ENCODE peak calls at places on chromosomes 5 and 9, in ten cellular contexts. I is MM.1S; R is kidney; D is left ventricle myocardium inferior; O is WERI-Rb-1; B is GM12865; S is CD8-positive, alpha-beta T cell; V is IMR-90; T is fibroblast of lung; M is choroid plexus epithelial cell. J is an unnamed sample.

GRCh38 chr9:4490705-4491620 is 695 bp downstream of the SLC1A1 start:
- DNase-seq in V (no peak), M (peak; percentile 8), S (no peak), O (peak; percentile 14), B (peak; percentile 24), D (no peak), I (no peak), R (peak; percentile 75), T (peak; percentile 8), J (no peak)

GRCh38 chr9:137590469-137591383 is at the start of gene ZMYND19:
- DNase-seq in O (peak; percentile 87), M (peak; percentile 86), R (peak; percentile 96), T (peak; percentile 81), V (peak; percentile 81), D (peak; percentile 90), S (peak; percentile 95), I (peak; percentile 87), B (peak; percentile 93), J (peak; percentile 38)

GRCh38 chr5:1332461-1333001 is 12.4 kb downstream of the CLPTM1L start:
- DNase-seq in I (no peak), M (no peak), O (no peak), S (no peak), B (no peak), V (no peak), R (peak; percentile 39), D (no peak), T (no peak), J (no peak)

GRCh38 chr9:122991370-122991830 is 42.1 kb upstream of the GPR21 start:
- DNase-seq in V (peak; percentile 94), I (peak; percentile 42), D (no peak), R (no peak), B (peak; percentile 54), O (no peak), S (no peak), T (peak; percentile 93), M (peak; percentile 92), J (peak; percentile 24)

GRCh38 chr9:34332370-34332964 is 3.1 kb downstream of the NUDT2 start:
- DNase-seq in R (no peak), I (peak; percentile 30), B (peak; percentile 39), D (no peak), S (no peak), T (peak; percentile 52), V (peak; percentile 55), O (peak; percentile 17), M (peak; percentile 80), J (no peak)

GRCh38 chr9:127550277-127550676 is 61.8 kb upstream of the STXBP1 start:
- DNase-seq in B (no peak), V (no peak), R (no peak), S (no peak), D (no peak), O (no peak), M (no peak), I (no peak), T (no peak), J (no peak)

GRCh38 chr9:126491256-126491879 is 122.4 kb upstream of the LMX1B start:
- DNase-seq in M (peak; percentile 83), R (peak; percentile 3), V (peak; percentile 69), B (peak; percentile 68), D (no peak), S (peak; percentile 72), O (no peak), T (peak; percentile 74), I (peak; percentile 66), J (no peak)

GRCh38 chr9:105842023-105842644 is 147.8 kb downstream of the TMEM38B start:
- DNase-seq in M (peak; percentile 67), T (peak; percentile 62), R (no peak), V (peak; percentile 47), S (no peak), D (no peak), B (peak; percentile 48), O (peak; percentile 43), I (peak; percentile 60), J (no peak)

GRCh38 chr5:1865948-1866347 is 16.8 kb downstream of the IRX4 start:
- DNase-seq in T (no peak), B (no peak), R (no peak), I (no peak), V (no peak), D (no peak), O (no peak), S (no peak), M (no peak), J (no peak)

GRCh38 chr5:146388418-146388817 is 49.8 kb downstream of the POU4F3 start:
- DNase-seq in M (peak; percentile 62), I (no peak), R (no peak), V (peak; percentile 29), T (no peak), O (no peak), D (no peak), B (no peak), S (no peak), J (no peak)

GRCh38 chr9:27353405-27354229 is 56.7 kb upstream of the EQTN start:
- DNase-seq in T (no peak), M (no peak), S (no peak), I (no peak), D (no peak), O (no peak), B (peak; percentile 64), V (no peak), R (no peak), J (no peak)

GRCh38 chr9:115146581-115147021 is 28.6 kb upstream of the TNC start:
- DNase-seq in V (peak; percentile 96), B (no peak), S (no peak), T (peak; percentile 90), I (no peak), D (no peak), R (no peak), O (no peak), M (peak; percentile 75), J (no peak)

GRCh38 chr5:24644757-24645156 is at the start of gene CDH10:
- DNase-seq in M (peak; percentile 12), I (no peak), V (no peak), D (no peak), T (peak; percentile 2), S (no peak), B (no peak), R (no peak), O (peak; percentile 96), J (no peak)

DNA sequence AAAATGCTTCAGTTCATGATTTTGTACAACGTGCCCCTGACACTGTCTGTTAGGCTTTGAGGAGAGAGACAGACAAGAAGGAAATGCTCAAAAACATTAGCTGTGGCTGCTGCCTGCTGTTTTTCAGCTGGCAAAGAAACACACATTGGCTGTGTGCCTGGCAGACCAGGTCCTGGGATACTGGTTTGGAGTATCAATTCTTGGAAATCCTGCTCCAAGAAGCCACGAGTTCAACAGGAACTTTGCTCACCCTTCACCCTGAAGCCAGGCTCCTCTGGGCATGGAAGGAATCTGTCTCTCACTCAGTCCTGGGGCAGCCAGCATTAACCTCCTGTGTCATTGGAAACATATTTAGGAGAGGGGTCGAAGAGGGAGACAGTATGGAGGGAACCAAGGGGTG is 245.5 kb downstream of the AUH start:
- DNase-seq in S (no peak), B (no peak), I (no peak), M (no peak), D (no peak), R (no peak), O (no peak), T (peak; percentile 59), V (no peak), J (no peak)
- H3K4me3 ChIP-seq in S (no peak overlapping the region), B (no peak overlapping the region), I (no peak overlapping the region), M (no peak overlapping the region), D (no peak overlapping the region), R (no peak overlapping the region), O (no peak overlapping the region), T (no peak overlapping the region), V (no peak overlapping the region), J (no peak overlapping the region)

GRCh38 chr5:164048527-164048926 is 543.1 kb downstream of the MAT2B start:
- DNase-seq in B (no peak), M (peak; percentile 53), I (no peak), O (no peak), V (peak; percentile 44), R (no peak), D (no peak), T (peak; percentile 64), S (no peak), J (no peak)
- TF ChIP-seq CTCF in B (no peak), M (peak; percentile 30), I (peak; percentile 9), O (no peak), V (peak; percentile 54), R (peak; percentile 37), D (peak; percentile 50), T (peak; percentile 42), S (no peak), J (no peak)

GRCh38 chr5:14226554-14226953 is 83.4 kb downstream of the TRIO start:
- DNase-seq in V (no peak), O (no peak), R (no peak), S (no peak), T (no peak), M (no peak), I (no peak), D (no peak), B (no peak), J (no peak)

GRCh38 chr5:14226992-14227391 is 83.8 kb downstream of the TRIO start:
- DNase-seq in M (no peak), D (no peak), R (no peak), T (no peak), S (no peak), B (no peak), O (no peak), V (no peak), I (no peak), J (no peak)

GRCh38 chr5:14227501-14227900 is 84.4 kb downstream of the TRIO start:
- DNase-seq in B (no peak), R (no peak), V (no peak), O (no peak), T (no peak), S (no peak), I (no peak), M (no peak), D (no peak), J (no peak)

GRCh38 chr5:14223372-14223771 is 80.2 kb downstream of the TRIO start:
- DNase-seq in M (no peak), O (peak; percentile 71), B (peak; percentile 62), S (no peak), V (no peak), I (no peak), D (no peak), R (no peak), T (no peak), J (no peak)

GRCh38 chr5:14225173-14225834 is 82.2 kb downstream of the TRIO start:
- DNase-seq in O (no peak), S (no peak), V (no peak), M (no peak), B (peak; percentile 35), R (no peak), I (no peak), T (no peak), D (no peak), J (no peak)
- H3K4me3 ChIP-seq in O (no peak overlapping the region), S (no peak overlapping the region), V (no peak overlapping the region), M (no peak overlapping the region), B (no peak overlapping the region), R (no peak overlapping the region), I (no peak overlapping the region), T (no peak overlapping the region), D (no peak overlapping the region), J (no peak overlapping the region)

DNA sequence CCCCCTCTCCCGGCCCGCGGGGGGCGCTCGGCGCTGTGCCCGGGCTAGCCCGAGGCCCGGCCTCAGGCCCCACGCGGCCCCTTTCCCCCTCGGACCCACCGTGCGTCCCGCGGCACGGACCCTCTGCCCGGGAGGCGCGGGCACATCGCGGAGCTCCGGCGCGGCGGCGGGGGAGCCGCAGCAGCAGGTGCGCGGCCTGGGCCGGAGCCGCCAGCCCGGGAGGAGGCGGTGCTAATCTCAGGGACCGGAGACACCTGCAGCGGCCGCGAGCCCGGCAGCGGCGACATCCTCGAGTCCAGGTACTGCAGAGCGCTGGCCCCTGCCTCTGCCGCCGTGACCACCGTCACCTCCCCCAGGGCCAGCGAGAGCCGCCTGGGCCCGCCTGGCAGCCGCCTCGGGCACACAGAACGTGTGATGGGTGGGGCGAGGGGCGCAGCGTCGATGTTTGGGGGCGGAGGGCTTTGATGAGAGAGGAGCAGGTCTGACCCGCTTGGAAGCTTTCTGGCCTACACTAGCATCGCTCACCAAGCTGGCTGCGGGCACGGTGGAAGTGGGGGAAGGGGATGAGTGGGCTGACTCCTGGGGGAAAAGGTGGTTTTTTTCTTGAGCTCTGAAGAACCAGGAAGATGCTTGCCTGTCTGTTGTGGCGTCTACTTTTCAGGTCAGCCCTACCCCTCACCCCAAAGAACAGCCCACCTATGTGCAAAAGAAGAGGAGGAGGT is 524 bp downstream of the CYFIP2 start:
- DNase-seq in R (peak; percentile 87), V (no peak), D (no peak), I (peak; percentile 81), M (no peak), T (no peak), B (peak; percentile 57), S (peak; percentile 69), O (peak; percentile 52), J (no peak)
- TF ChIP-seq CTCF in R (no peak), V (no peak), D (no peak), I (no peak), M (no peak), T (no peak), B (peak; percentile 23), S (no peak), O (peak; percentile 25), J (peak; percentile 28)

J was measured in GM12864.